ENCODE peak calls at places on chromosomes 12 and 14, in five cellular contexts. U, E, S, F and Y are unnamed samples. For H3K9me3 and H3K4me1, the result is how much of the 10 kb centered on the place peaks cover.

GRCh38 chr12:110015132-110015531 is 15.9 kb downstream of the ANKRD13A start:
- DNase-seq in U (no peak), E (no peak), S (no peak), F (no peak), Y (no peak)

GRCh38 chr14:50823763-50824636 is 7.0 kb downstream of the NIN start:
- DNase-seq in U (no peak), E (no peak), S (no peak), F (no peak), Y (no peak)

GRCh38 chr14:104993306-104993705 is 7.7 kb downstream of the CLBA1 start:
- DNase-seq in U (no peak), E (no peak), S (no peak), F (no peak), Y (no peak)

GRCh38 chr12:1838223-1838993 is 18.0 kb downstream of the LRTM2 start:
- DNase-seq in U (peak), E (no peak), S (no peak), F (no peak), Y (no peak)

GRCh38 chr12:121765573-121765972 is 27.9 kb downstream of the RHOF start:
- DNase-seq in U (no peak), E (no peak), S (peak), F (no peak), Y (no peak)

GRCh38 chr12:96811083-96811482 is 96.0 kb upstream of the NEDD1 start:
- DNase-seq in U (no peak), E (peak), S (peak), F (no peak), Y (no peak)

GRCh38 chr12:107903377-107904061 is 129.0 kb downstream of the ASCL4 start:
- DNase-seq in U (peak), E (peak), S (peak), F (no peak), Y (peak)

GRCh38 chr12:1607940-1608782 is 13.8 kb upstream of the FBXL14 start:
- DNase-seq in U (no peak), E (no peak), S (peak), F (no peak), Y (no peak)

GRCh38 chr14:104388631-104389325 is 190.8 kb upstream of the C14orf180 start:
- DNase-seq in U (no peak), E (no peak), S (no peak), F (peak), Y (peak)

GRCh38 chr12:6096527-6096926 is 27.9 kb downstream of the VWF start:
- DNase-seq in U (no peak), E (no peak), S (no peak), F (no peak), Y (no peak)

GRCh38 chr12:6090786-6091185 is 33.7 kb downstream of the VWF start:
- DNase-seq in U (no peak), E (no peak), S (peak), F (peak), Y (no peak)

GRCh38 chr12:132465269-132466190 is 24.4 kb upstream of the FBRSL1 start:
- DNase-seq in U (peak), E (no peak), S (no peak), F (peak), Y (no peak)

GRCh38 chr14:94679106-94679819 is 67.1 kb downstream of the SERPINA3 start:
- DNase-seq in U (no peak), E (no peak), S (no peak), F (no peak), Y (no peak)

GRCh38 chr14:100982764-100983163 is 79.2 kb upstream of the RTL1 start:
- DNase-seq in U (no peak), E (no peak), S (no peak), F (no peak), Y (no peak)

GRCh38 chr12:102298022-102298421 is 100.4 kb upstream of the PMCH start:
- DNase-seq in U (no peak), E (no peak), S (peak), F (no peak), Y (no peak)

GRCh38 chr14:60964901-60965300 is 16.0 kb downstream of the TRMT5 start:
- DNase-seq in U (no peak), E (no peak), S (no peak), F (no peak), Y (no peak)

GRCh38 chr14:104856869-104857860 is 7.9 kb upstream of the CEP170B start:
- DNase-seq in U (peak), E (no peak), S (no peak), F (no peak), Y (no peak)

GRCh38 chr14:60647837-60648168 is 1.5 kb downstream of the SIX1 start:
- DNase-seq in U (no peak), E (no peak), S (no peak), F (no peak), Y (no peak)

GRCh38 chr12:120234643-120235368 is 30.7 kb downstream of the PXN start:
- DNase-seq in U (peak), E (peak), S (peak), F (peak), Y (peak)

GRCh38 chr14:35369701-35370191 is 34.8 kb downstream of the NFKBIA start:
- DNase-seq in U (no peak), E (peak), S (no peak), F (no peak), Y (no peak)

GRCh38 chr12:79782197-79782890 is 91.6 kb upstream of the PAWR start:
- DNase-seq in U (no peak), E (no peak), S (peak), F (no peak), Y (no peak)

GRCh38 chr12:115481141-115481540 is 796.4 kb downstream of the MED13L start:
- DNase-seq in U (no peak), E (no peak), S (no peak), F (no peak), Y (no peak)

GRCh38 chr14:64680013-64680674 is 24.1 kb upstream of the PLEKHG3 start:
- DNase-seq in U (no peak), E (no peak), S (no peak), F (peak), Y (no peak)

GRCh38 chr14:94100847-94101246 is 9.7 kb upstream of the IFI27 start:
- DNase-seq in U (no peak), E (peak), S (peak), F (peak), Y (no peak)

GRCh38 chr12:57210926-57211700 is 5.5 kb upstream of the NXPH4 start:
- DNase-seq in U (no peak), E (no peak), S (no peak), F (peak), Y (no peak)

GRCh38 chr12:75623631-75624118 is 112.3 kb upstream of the KRR1 start:
- DNase-seq in U (no peak), E (peak), S (peak), F (no peak), Y (no peak)

GRCh38 chr12:47378222-47378582 is 298.4 kb upstream of the AMIGO2 start:
- DNase-seq in U (no peak), E (no peak), S (peak), F (no peak), Y (no peak)

GRCh38 chr12:3554547-3555115 is 63.6 kb downstream of the PRMT8 start:
- DNase-seq in U (no peak), E (no peak), S (no peak), F (no peak), Y (no peak)

GRCh38 chr12:113016796-113017195 is 38.5 kb downstream of the OAS2 start:
- DNase-seq in U (no peak), E (no peak), S (no peak), F (no peak), Y (no peak)

GRCh38 chr12:116454950-116455447 is 104.2 kb upstream of the MAP1LC3B2 start:
- DNase-seq in U (no peak), E (peak), S (peak), F (no peak), Y (no peak)

GRCh38 chr12:24595652-24596235 is 353.2 kb downstream of the BCAT1 start:
- DNase-seq in U (no peak), E (no peak), S (peak), F (no peak), Y (no peak)

GRCh38 chr12:8156845-8157244 is at the start of gene ZNF705A:
- DNase-seq in U (no peak), E (peak), S (peak), F (no peak), Y (no peak)

GRCh38 chr14:29144598-29144997 is 378.0 kb downstream of the FOXG1 start:
- DNase-seq in U (no peak), E (no peak), S (peak), F (no peak), Y (no peak)

GRCh38 chr12:92961949-92962348 is 32.9 kb upstream of the EEA1 start:
- DNase-seq in U (no peak), E (no peak), S (no peak), F (no peak), Y (no peak)

GRCh38 chr12:14567311-14568195 is at the start of gene PLBD1:
- DNase-seq in U (peak), E (peak), S (peak), F (peak), Y (peak)

GRCh38 chr14:98174031-98174430 is 1098.0 kb downstream of the BCL11B start:
- DNase-seq in U (no peak), E (no peak), S (no peak), F (no peak), Y (no peak)

GRCh38 chr12:117986705-117987469 is 18.1 kb upstream of the KSR2 start:
- DNase-seq in U (no peak), E (peak), S (no peak), F (no peak), Y (no peak)

GRCh38 chr14:96805906-96806305 is 8.7 kb downstream of the VRK1 start:
- DNase-seq in U (no peak), E (no peak), S (no peak), F (no peak), Y (no peak)

GRCh38 chr12:41681898-41682297 is 462.8 kb downstream of the GXYLT1 start:
- DNase-seq in U (no peak), E (no peak), S (no peak), F (no peak), Y (no peak)
- H3K4me3 ChIP-seq in U (no peak), E (no peak), S (no peak), F (no peak), Y (no peak)

GRCh38 chr12:34257093-34257492 is 234.8 kb downstream of the ALG10 start:
- DNase-seq in U (no peak), E (no peak), S (no peak), F (no peak), Y (no peak)
- H3K9me3 ChIP-seq in U (under half), E (under half), S (under half), F (under half), Y (under half)

GRCh38 chr14:36659822-36660735 is 1.6 kb upstream of the PAX9 start:
- DNase-seq in U (peak), E (no peak), S (no peak), F (no peak), Y (no peak)
- H3K4me1 ChIP-seq in U (under half), E (under half), S (under half), F (half or more), Y (under half)

GRCh38 chr14:92613008-92613658 is 99.6 kb downstream of the RIN3 start:
- DNase-seq in U (no peak), E (no peak), S (peak), F (no peak), Y (peak)

GRCh38 chr14:92610849-92611271 is 97.3 kb downstream of the RIN3 start:
- DNase-seq in U (no peak), E (no peak), S (no peak), F (no peak), Y (no peak)

GRCh38 chr14:92607702-92608429 is 94.3 kb downstream of the RIN3 start:
- DNase-seq in U (no peak), E (no peak), S (peak), F (no peak), Y (no peak)

GRCh38 chr14:92607251-92607650 is 93.7 kb downstream of the RIN3 start:
- DNase-seq in U (no peak), E (no peak), S (no peak), F (no peak), Y (no peak)

DNA sequence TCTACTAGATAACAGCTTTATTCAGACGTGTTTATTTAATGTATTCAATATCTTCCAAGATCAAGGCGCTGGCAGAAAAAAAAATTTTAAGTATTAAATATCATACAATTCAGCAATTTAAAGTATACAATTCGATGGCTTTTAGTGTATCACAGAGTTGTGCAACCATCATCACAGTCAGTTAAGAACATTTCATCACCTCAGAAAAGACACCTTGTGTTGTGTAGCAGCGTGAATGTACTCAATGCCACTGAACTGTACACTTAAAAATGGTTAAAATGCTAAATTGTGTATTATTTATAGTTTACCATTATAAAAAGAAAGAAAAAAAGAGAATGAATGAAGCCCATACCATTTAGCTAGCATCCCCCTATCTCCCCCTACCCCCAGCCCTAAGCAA is 96.4 kb downstream of the RIN3 start:
- DNase-seq in U (no peak), E (no peak), S (peak), F (no peak), Y (no peak)
- H3K4me3 ChIP-seq in U (no peak), E (no peak), S (no peak), F (no peak), Y (no peak)

GRCh38 chr14:106372870-106373657 is 846.7 kb downstream of the TMEM121 start:
- DNase-seq in U (peak), E (peak), S (no peak), F (no peak), Y (no peak)

GRCh38 chr14:106380740-106381139 is 854.4 kb downstream of the TMEM121 start:
- DNase-seq in U (no peak), E (no peak), S (no peak), F (no peak), Y (no peak)

GRCh38 chr14:106377432-106377831 is 851.0 kb downstream of the TMEM121 start:
- DNase-seq in U (no peak), E (no peak), S (no peak), F (no peak), Y (no peak)

GRCh38 chr14:106378191-106378590 is 851.8 kb downstream of the TMEM121 start:
- DNase-seq in U (no peak), E (no peak), S (no peak), F (no peak), Y (no peak)
- H3K9me3 ChIP-seq in U (under half), E (under half), S (under half), F (under half), Y (under half)